ENCODE peak calls at places on chromosome 22, in ten cellular contexts. J is GM10248, N is fibroblast of pulmonary artery, L is BE2C, M is cardiac fibroblast, W is ovary, G is right lobe of liver, B is neural crest cell, F is progenitor cell of endocrine pancreas, C is GM13977. U is an unnamed sample.

GRCh38 chr22:21941921-21942320 is 10.7 kb downstream of the PPM1F start:
- DNase-seq in F (no peak), L (no peak), W (no peak), G (no peak), J (no peak), B (no peak), C (no peak), M (no peak), N (no peak), U (no peak)

GRCh38 chr22:24437820-24438328 is 10.5 kb downstream of the ADORA2A start:
- DNase-seq in J (peak), G (no peak), M (no peak), W (no peak), L (peak), B (no peak), N (no peak), C (peak), F (no peak), U (no peak)

GRCh38 chr22:39204216-39204615 is 40.6 kb downstream of the PDGFB start:
- DNase-seq in M (no peak), W (no peak), G (no peak), L (no peak), N (no peak), C (no peak), J (no peak), B (no peak), F (no peak), U (no peak)

GRCh38 chr22:26687439-26687838 is 30.1 kb downstream of the MIAT start:
- DNase-seq in C (no peak), M (no peak), G (no peak), J (no peak), L (no peak), W (no peak), N (no peak), B (no peak), F (no peak), U (no peak)

GRCh38 chr22:37797874-37798500 is 9.7 kb upstream of the GCAT start:
- DNase-seq in N (no peak), B (no peak), M (no peak), J (no peak), W (no peak), C (no peak), G (no peak), L (no peak), F (no peak), U (no peak)

GRCh38 chr22:46454910-46455269 is 82.5 kb downstream of the CELSR1 start:
- DNase-seq in F (no peak), L (no peak), N (no peak), C (no peak), B (no peak), M (no peak), J (no peak), G (no peak), W (no peak), U (no peak)

GRCh38 chr22:21762712-21763581 is 27.4 kb upstream of the YPEL1 start:
- DNase-seq in N (no peak), L (no peak), J (peak), F (no peak), W (no peak), G (no peak), B (no peak), M (no peak), C (peak), U (no peak)

GRCh38 chr22:17920145-17920605 is 104.2 kb downstream of the MICAL3 start:
- DNase-seq in C (no peak), L (peak), N (peak), B (no peak), W (peak), J (no peak), G (peak), M (peak), F (no peak), U (peak)

GRCh38 chr22:42799061-42799460 is 58.0 kb downstream of the ARFGAP3 start:
- DNase-seq in F (no peak), L (no peak), G (no peak), M (no peak), J (no peak), N (no peak), C (no peak), B (no peak), W (no peak), U (no peak)

GRCh38 chr22:22951035-22951434 is 63.4 kb downstream of the IGLL5 start:
- DNase-seq in B (no peak), G (no peak), N (no peak), W (no peak), J (no peak), L (no peak), F (no peak), M (no peak), C (no peak), U (no peak)

GRCh38 chr22:45905924-45906865 is 70.8 kb downstream of the WNT7B start:
- DNase-seq in W (no peak), J (no peak), C (no peak), F (no peak), M (peak), L (no peak), G (no peak), N (peak), B (no peak), U (no peak)

GRCh38 chr22:21970037-21970799 is 12.4 kb downstream of the TOP3B start:
- DNase-seq in G (no peak), B (no peak), F (no peak), W (no peak), J (no peak), C (no peak), M (no peak), N (no peak), L (no peak), U (no peak)

GRCh38 chr22:49965291-49966040 is 4.9 kb downstream of the PIM3 start:
- DNase-seq in N (no peak), F (no peak), B (no peak), C (no peak), G (peak), W (peak), M (no peak), J (no peak), L (peak), U (no peak)

GRCh38 chr22:48603621-48604320 is 1223.9 kb downstream of the BRD1 start:
- DNase-seq in M (no peak), C (no peak), J (no peak), N (no peak), B (no peak), L (no peak), W (no peak), G (no peak), F (no peak), U (no peak)

GRCh38 chr22:43849731-43850130 is 12.6 kb downstream of the SULT4A1 start:
- DNase-seq in G (no peak), N (no peak), W (no peak), F (no peak), M (no peak), L (no peak), C (no peak), B (no peak), J (no peak), U (no peak)

GRCh38 chr22:43850529-43850928 is 11.8 kb downstream of the SULT4A1 start:
- DNase-seq in B (no peak), J (no peak), M (no peak), G (no peak), F (no peak), N (no peak), W (no peak), C (no peak), L (no peak), U (no peak)

GRCh38 chr22:43847376-43848289 is 14.7 kb downstream of the SULT4A1 start:
- DNase-seq in W (peak), G (no peak), N (no peak), C (no peak), F (no peak), L (peak), B (no peak), J (no peak), M (no peak), U (no peak)

GRCh38 chr22:43846966-43847365 is 15.3 kb downstream of the SULT4A1 start:
- DNase-seq in G (no peak), F (no peak), M (no peak), L (no peak), C (no peak), B (no peak), J (no peak), N (no peak), W (peak), U (no peak)

GRCh38 chr22:43848366-43849171 is 13.7 kb downstream of the SULT4A1 start:
- DNase-seq in C (no peak), B (no peak), M (peak), G (peak), N (peak), L (peak), J (no peak), W (no peak), F (no peak), U (peak)
- TF ChIP-seq CTCF in C (peak), B (peak), M (peak), G (peak), N (peak), L (peak), J (no peak), W (no peak), F (peak), U (no peak)

GRCh38 chr22:44091021-44091721 is 67.1 kb downstream of the PARVB start:
- DNase-seq in J (no peak), F (no peak), C (no peak), B (no peak), L (peak), N (peak), M (peak), W (no peak), G (no peak), U (peak)
- TF ChIP-seq CTCF in J (no peak), F (peak), C (peak), B (peak), L (peak), N (peak), M (peak), W (no peak), G (no peak), U (peak)

GRCh38 chr22:29319072-29319471 is 3.6 kb upstream of the RASL10A start:
- DNase-seq in B (no peak), M (no peak), J (no peak), G (no peak), L (no peak), F (no peak), W (no peak), C (no peak), N (no peak), U (no peak)

GRCh38 chr22:29316429-29316828 is 932 bp upstream of the RASL10A start:
- DNase-seq in M (no peak), B (no peak), J (no peak), W (no peak), L (no peak), F (no peak), G (no peak), C (no peak), N (no peak), U (no peak)

GRCh38 chr22:29315286-29316195 is at the start of gene RASL10A:
- DNase-seq in B (no peak), J (no peak), M (no peak), F (no peak), L (no peak), W (no peak), C (peak), N (no peak), G (no peak), U (peak)

GRCh38 chr22:29325356-29325755 is 9.9 kb upstream of the RASL10A start:
- DNase-seq in M (no peak), L (no peak), G (no peak), J (no peak), C (no peak), F (no peak), W (no peak), N (no peak), B (no peak), U (no peak)

GRCh38 chr22:29320546-29320945 is 5.0 kb upstream of the RASL10A start:
- DNase-seq in G (no peak), C (no peak), M (no peak), W (no peak), L (no peak), B (no peak), N (no peak), F (no peak), J (no peak), U (no peak)
- TF ChIP-seq CTCF in G (no peak), C (peak), M (peak), W (no peak), L (peak), B (peak), N (peak), F (peak), J (no peak), U (no peak)

GRCh38 chr22:20021196-20022181 is 579 bp downstream of the TANGO2 start:
- DNase-seq in J (no peak), C (no peak), M (peak), G (peak), F (no peak), N (peak), W (peak), B (no peak), L (peak), U (no peak)
- TF ChIP-seq CTCF in J (no peak), C (no peak), M (no peak), G (no peak), F (no peak), N (no peak), W (no peak), B (no peak), L (no peak), U (no peak)

DNA sequence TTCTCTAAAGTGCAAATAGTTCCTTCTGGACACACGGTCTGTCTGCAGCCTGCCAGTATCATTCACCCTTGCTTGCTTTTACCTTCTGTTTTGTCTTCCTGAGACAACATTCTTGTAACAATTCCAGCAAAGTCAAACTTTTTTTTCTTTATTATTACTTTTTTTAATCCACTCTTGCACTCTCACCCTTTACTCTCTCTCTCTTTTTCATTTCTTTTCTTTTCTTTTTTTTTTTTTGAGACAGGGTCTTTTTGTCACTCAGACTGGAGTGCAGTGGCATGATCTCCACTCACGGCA is 53.7 kb downstream of the MCHR1 start:
- DNase-seq in G (no peak), J (no peak), N (no peak), L (no peak), C (no peak), B (no peak), M (no peak), F (no peak), W (no peak), U (no peak)
- TF ChIP-seq CTCF in G (no peak), J (no peak), N (no peak), L (no peak), C (no peak), B (no peak), M (no peak), F (no peak), W (no peak), U (no peak)

U was measured in endothelial cell.